ENCODE peak calls at places on chromosomes 5 and 9, in six cellular contexts. One of them, this sample, is unnamed.

GRCh38 chr5:123438902-123439301 is 15.7 kb upstream of the CEP120 start:
- DNase-seq in tibial nerve: no peak
- DNase-seq in A549: no peak
- DNase-seq in SK-N-SH: no peak
- DNase-seq in stomach: no peak
- DNase-seq in ovary: no peak
- DNase-seq in this sample: no peak

GRCh38 chr5:175347027-175347426 is 97.0 kb downstream of the DRD1 start:
- DNase-seq in ovary: no peak
- DNase-seq in stomach: no peak
- DNase-seq in A549: no peak
- DNase-seq in tibial nerve: no peak
- DNase-seq in SK-N-SH: no peak
- DNase-seq in this sample: no peak

GRCh38 chr9:105206821-105207699 is 37.4 kb upstream of the SLC44A1 start:
- DNase-seq in stomach: no peak
- DNase-seq in tibial nerve: peak
- DNase-seq in A549: no peak
- DNase-seq in SK-N-SH: no peak
- DNase-seq in ovary: no peak
- DNase-seq in this sample: no peak

GRCh38 chr9:3708751-3709150 is 182.9 kb upstream of the RFX3 start:
- DNase-seq in SK-N-SH: no peak
- DNase-seq in A549: no peak
- DNase-seq in ovary: no peak
- DNase-seq in tibial nerve: no peak
- DNase-seq in stomach: no peak
- DNase-seq in this sample: peak

GRCh38 chr5:147382776-147383175 is 127.1 kb downstream of the DPYSL3 start:
- DNase-seq in SK-N-SH: no peak
- DNase-seq in tibial nerve: no peak
- DNase-seq in stomach: no peak
- DNase-seq in ovary: peak
- DNase-seq in A549: no peak
- DNase-seq in this sample: no peak

GRCh38 chr5:59724482-59725392 is 168.8 kb downstream of the PDE4D start:
- DNase-seq in tibial nerve: no peak
- DNase-seq in A549: peak
- DNase-seq in SK-N-SH: peak
- DNase-seq in ovary: no peak
- DNase-seq in stomach: no peak
- DNase-seq in this sample: no peak

GRCh38 chr9:125889524-125890473 is 142.6 kb downstream of the PBX3 start:
- DNase-seq in stomach: peak
- DNase-seq in tibial nerve: peak
- DNase-seq in ovary: peak
- DNase-seq in A549: peak
- DNase-seq in SK-N-SH: peak
- DNase-seq in this sample: no peak

GRCh38 chr9:27717991-27718390 is 144.7 kb upstream of the C9orf72 start:
- DNase-seq in SK-N-SH: no peak
- DNase-seq in stomach: no peak
- DNase-seq in ovary: no peak
- DNase-seq in tibial nerve: no peak
- DNase-seq in A549: no peak
- DNase-seq in this sample: no peak

GRCh38 chr5:909994-910768 is 17.5 kb downstream of the TRIP13 start:
- DNase-seq in tibial nerve: no peak
- DNase-seq in A549: no peak
- DNase-seq in SK-N-SH: no peak
- DNase-seq in ovary: no peak
- DNase-seq in stomach: no peak
- DNase-seq in this sample: no peak

GRCh38 chr5:21152611-21153010 is 1164.6 kb upstream of the CDH18 start:
- DNase-seq in SK-N-SH: no peak
- DNase-seq in tibial nerve: no peak
- DNase-seq in A549: peak
- DNase-seq in ovary: no peak
- DNase-seq in stomach: no peak
- DNase-seq in this sample: no peak

GRCh38 chr9:15211994-15212501 is 95.0 kb downstream of the TTC39B start:
- DNase-seq in A549: no peak
- DNase-seq in tibial nerve: no peak
- DNase-seq in SK-N-SH: no peak
- DNase-seq in stomach: no peak
- DNase-seq in ovary: no peak
- DNase-seq in this sample: no peak

GRCh38 chr5:137656558-137656957 is 79.3 kb downstream of the KLHL3 start:
- DNase-seq in A549: no peak
- DNase-seq in tibial nerve: no peak
- DNase-seq in stomach: no peak
- DNase-seq in ovary: no peak
- DNase-seq in SK-N-SH: no peak
- DNase-seq in this sample: no peak

GRCh38 chr9:137168907-137169763 is 716 bp downstream of the LRRC26 start:
- DNase-seq in stomach: peak
- DNase-seq in A549: peak
- DNase-seq in tibial nerve: no peak
- DNase-seq in SK-N-SH: peak
- DNase-seq in ovary: no peak
- DNase-seq in this sample: no peak

GRCh38 chr9:15317836-15318235 is 10.8 kb upstream of the TTC39B start:
- DNase-seq in SK-N-SH: no peak
- DNase-seq in tibial nerve: no peak
- DNase-seq in ovary: no peak
- DNase-seq in A549: no peak
- DNase-seq in stomach: no peak
- DNase-seq in this sample: no peak

GRCh38 chr5:139969318-139969717 is 73.8 kb downstream of the NRG2 start:
- DNase-seq in stomach: no peak
- DNase-seq in ovary: no peak
- DNase-seq in tibial nerve: no peak
- DNase-seq in A549: no peak
- DNase-seq in SK-N-SH: no peak
- DNase-seq in this sample: no peak

GRCh38 chr9:111516061-111516465 is 8.9 kb upstream of the ZNF483 start:
- DNase-seq in A549: no peak
- DNase-seq in ovary: no peak
- DNase-seq in SK-N-SH: no peak
- DNase-seq in stomach: no peak
- DNase-seq in tibial nerve: no peak
- DNase-seq in this sample: peak

GRCh38 chr9:99296375-99296951 is 74.4 kb downstream of the SEC61B start:
- DNase-seq in stomach: no peak
- DNase-seq in ovary: peak
- DNase-seq in SK-N-SH: peak
- DNase-seq in A549: no peak
- DNase-seq in tibial nerve: no peak
- DNase-seq in this sample: no peak

GRCh38 chr5:170597109-170597741 is 93.4 kb downstream of the KCNIP1 start:
- DNase-seq in SK-N-SH: peak
- DNase-seq in ovary: no peak
- DNase-seq in stomach: no peak
- DNase-seq in A549: no peak
- DNase-seq in tibial nerve: peak
- DNase-seq in this sample: no peak

GRCh38 chr5:180120221-180121101 is 48.9 kb upstream of the RNF130 start:
- DNase-seq in A549: no peak
- DNase-seq in tibial nerve: no peak
- DNase-seq in ovary: no peak
- DNase-seq in SK-N-SH: no peak
- DNase-seq in stomach: no peak
- DNase-seq in this sample: no peak

GRCh38 chr5:6392571-6392970 is 14.2 kb upstream of the MED10 start:
- DNase-seq in stomach: no peak
- DNase-seq in ovary: no peak
- DNase-seq in SK-N-SH: no peak
- DNase-seq in A549: no peak
- DNase-seq in tibial nerve: no peak
- DNase-seq in this sample: no peak

GRCh38 chr5:159392881-159393280 is 62.6 kb upstream of the IL12B start:
- DNase-seq in tibial nerve: no peak
- DNase-seq in A549: no peak
- DNase-seq in ovary: no peak
- DNase-seq in stomach: no peak
- DNase-seq in SK-N-SH: no peak
- DNase-seq in this sample: no peak

GRCh38 chr5:126031989-126032716 is 391.1 kb upstream of the GRAMD2B start:
- DNase-seq in tibial nerve: peak
- DNase-seq in SK-N-SH: no peak
- DNase-seq in ovary: no peak
- DNase-seq in A549: no peak
- DNase-seq in stomach: peak
- DNase-seq in this sample: no peak

GRCh38 chr5:130994496-130995253 is 170.4 kb downstream of the HINT1 start:
- DNase-seq in tibial nerve: no peak
- DNase-seq in stomach: no peak
- DNase-seq in A549: no peak
- DNase-seq in ovary: no peak
- DNase-seq in SK-N-SH: no peak
- DNase-seq in this sample: no peak

GRCh38 chr9:91817493-91818225 is 132.4 kb downstream of the ROR2 start:
- DNase-seq in stomach: no peak
- DNase-seq in A549: no peak
- DNase-seq in ovary: peak
- DNase-seq in tibial nerve: no peak
- DNase-seq in SK-N-SH: no peak
- DNase-seq in this sample: no peak

GRCh38 chr5:100690036-100690560 is 154.9 kb downstream of the FAM174A start:
- DNase-seq in stomach: no peak
- DNase-seq in ovary: no peak
- DNase-seq in A549: no peak
- DNase-seq in tibial nerve: no peak
- DNase-seq in SK-N-SH: no peak
- DNase-seq in this sample: no peak

GRCh38 chr5:135492319-135492626 is 40.1 kb upstream of the TIFAB start:
- DNase-seq in stomach: no peak
- DNase-seq in A549: no peak
- DNase-seq in tibial nerve: no peak
- DNase-seq in ovary: no peak
- DNase-seq in SK-N-SH: no peak
- DNase-seq in this sample: no peak

GRCh38 chr5:157290981-157291711 is 25.2 kb downstream of the CYFIP2 start:
- DNase-seq in ovary: no peak
- DNase-seq in tibial nerve: no peak
- DNase-seq in A549: peak
- DNase-seq in SK-N-SH: no peak
- DNase-seq in stomach: peak
- DNase-seq in this sample: no peak

GRCh38 chr5:168327019-168327421 is 35.6 kb downstream of the WWC1 start:
- DNase-seq in stomach: no peak
- DNase-seq in SK-N-SH: no peak
- DNase-seq in ovary: no peak
- DNase-seq in tibial nerve: no peak
- DNase-seq in A549: no peak
- DNase-seq in this sample: no peak

GRCh38 chr5:116573279-116573616 is 1.4 kb downstream of the SEMA6A start:
- DNase-seq in stomach: peak
- DNase-seq in ovary: no peak
- DNase-seq in A549: peak
- DNase-seq in tibial nerve: no peak
- DNase-seq in SK-N-SH: peak
- DNase-seq in this sample: no peak

GRCh38 chr5:180135128-180135955 is 63.8 kb upstream of the RNF130 start:
- DNase-seq in A549: no peak
- DNase-seq in tibial nerve: no peak
- DNase-seq in ovary: no peak
- DNase-seq in SK-N-SH: no peak
- DNase-seq in stomach: peak
- DNase-seq in this sample: no peak

GRCh38 chr9:35448511-35448910 is 41.4 kb upstream of the RUSC2 start:
- DNase-seq in A549: no peak
- DNase-seq in ovary: no peak
- DNase-seq in SK-N-SH: no peak
- DNase-seq in tibial nerve: no peak
- DNase-seq in stomach: no peak
- DNase-seq in this sample: no peak

GRCh38 chr9:135295556-135296300 is 183.9 kb upstream of the PPP1R26 start:
- DNase-seq in tibial nerve: no peak
- DNase-seq in stomach: no peak
- DNase-seq in SK-N-SH: no peak
- DNase-seq in A549: no peak
- DNase-seq in ovary: no peak
- DNase-seq in this sample: no peak

GRCh38 chr9:107336718-107337360 is 53.8 kb downstream of the RAD23B start:
- DNase-seq in stomach: peak
- DNase-seq in ovary: no peak
- DNase-seq in A549: no peak
- DNase-seq in SK-N-SH: no peak
- DNase-seq in tibial nerve: no peak
- DNase-seq in this sample: no peak

GRCh38 chr5:105529851-105530250 is 1967.3 kb upstream of the NUDT12 start:
- DNase-seq in A549: no peak
- DNase-seq in tibial nerve: no peak
- DNase-seq in stomach: no peak
- DNase-seq in SK-N-SH: no peak
- DNase-seq in ovary: no peak
- DNase-seq in this sample: no peak

GRCh38 chr9:74942801-74943200 is 9.9 kb downstream of the C9orf40 start:
- DNase-seq in ovary: no peak
- DNase-seq in A549: no peak
- DNase-seq in SK-N-SH: no peak
- DNase-seq in tibial nerve: no peak
- DNase-seq in stomach: no peak
- DNase-seq in this sample: no peak

GRCh38 chr5:65880673-65881072 is 45.7 kb upstream of the ERBIN start:
- DNase-seq in tibial nerve: peak
- DNase-seq in stomach: no peak
- DNase-seq in ovary: no peak
- DNase-seq in SK-N-SH: no peak
- DNase-seq in A549: no peak
- DNase-seq in this sample: no peak
- TF ChIP-seq EP300 in tibial nerve: no peak
- TF ChIP-seq EP300 in stomach: no peak
- TF ChIP-seq EP300 in ovary: no peak
- TF ChIP-seq EP300 in SK-N-SH: no peak
- TF ChIP-seq EP300 in A549: no peak
- TF ChIP-seq EP300 in this sample: no peak

GRCh38 chr9:124202447-124202971 is 55.2 kb upstream of the NEK6 start:
- DNase-seq in tibial nerve: peak
- DNase-seq in stomach: peak
- DNase-seq in ovary: no peak
- DNase-seq in SK-N-SH: no peak
- DNase-seq in A549: no peak
- DNase-seq in this sample: peak
- TF ChIP-seq EP300 in tibial nerve: no peak
- TF ChIP-seq EP300 in stomach: no peak
- TF ChIP-seq EP300 in ovary: no peak
- TF ChIP-seq EP300 in SK-N-SH: no peak
- TF ChIP-seq EP300 in A549: no peak
- TF ChIP-seq EP300 in this sample: peak

GRCh38 chr5:120139039-120139438 is 325.1 kb upstream of the PRR16 start:
- DNase-seq in ovary: no peak
- DNase-seq in A549: peak
- DNase-seq in stomach: no peak
- DNase-seq in tibial nerve: peak
- DNase-seq in SK-N-SH: no peak
- DNase-seq in this sample: no peak
- TF ChIP-seq EP300 in ovary: peak
- TF ChIP-seq EP300 in A549: peak
- TF ChIP-seq EP300 in stomach: no peak
- TF ChIP-seq EP300 in tibial nerve: peak
- TF ChIP-seq EP300 in SK-N-SH: no peak
- TF ChIP-seq EP300 in this sample: no peak

GRCh38 chr9:78972303-78973002 is 599.3 kb upstream of the TLE4 start:
- DNase-seq in A549: no peak
- DNase-seq in tibial nerve: no peak
- DNase-seq in SK-N-SH: no peak
- DNase-seq in stomach: no peak
- DNase-seq in ovary: no peak
- DNase-seq in this sample: no peak
- TF ChIP-seq EP300 in A549: no peak
- TF ChIP-seq EP300 in tibial nerve: no peak
- TF ChIP-seq EP300 in SK-N-SH: no peak
- TF ChIP-seq EP300 in stomach: no peak
- TF ChIP-seq EP300 in ovary: no peak
- TF ChIP-seq EP300 in this sample: no peak

This sample was measured in GM12878.